ENCODE peak calls at places on chromosome 1, in five cellular contexts. I is activated CD8-positive, alpha-beta memory T cell treated with anti-CD3 and anti-CD28 coated beads for 48 hours; T is LoVo; M is stromal cell of bone marrow; O is prostate gland. L is an unnamed sample.

GRCh38 chr1:109792056-109792831 is 28.5 kb upstream of the EPS8L3 start:
- DNase-seq in O (no peak), T (peak; percentile 41), M (peak; percentile 62), I (no peak), L (peak; percentile 89)

GRCh38 chr1:224800486-224801119 is 128.9 kb upstream of the DNAH14 start:
- DNase-seq in M (no peak), I (no peak), O (no peak), T (no peak), L (no peak)

GRCh38 chr1:243917177-243917862 is 67.3 kb upstream of the AKT3 start:
- DNase-seq in I (no peak), T (no peak), M (no peak), O (peak; percentile 11), L (no peak)

GRCh38 chr1:158564608-158565007 is 5.8 kb downstream of the OR6P1 start:
- DNase-seq in T (no peak), M (no peak), O (no peak), I (no peak), L (no peak)

GRCh38 chr1:181073638-181074037 is 14.9 kb upstream of the IER5 start:
- DNase-seq in T (no peak), M (no peak), O (peak; percentile 84), I (no peak), L (no peak)

GRCh38 chr1:86981482-86982311 is 67.3 kb downstream of the HS2ST1 start:
- DNase-seq in T (no peak), O (no peak), I (no peak), M (no peak), L (no peak)

GRCh38 chr1:17970757-17971156 is 136.8 kb upstream of the IGSF21 start:
- DNase-seq in I (no peak), O (no peak), M (no peak), T (no peak), L (no peak)

GRCh38 chr1:205316179-205316578 is 5.4 kb downstream of the NUAK2 start:
- DNase-seq in M (no peak), O (no peak), T (no peak), I (no peak), L (no peak)

GRCh38 chr1:35931424-35932157 is 686 bp downstream of the AGO3 start:
- DNase-seq in I (no peak), O (peak; percentile 37), M (no peak), T (peak; percentile 45), L (no peak)

GRCh38 chr1:167121375-167122120 is 27.7 kb downstream of the STYXL2 start:
- DNase-seq in T (peak; percentile 82), M (no peak), O (no peak), I (no peak), L (no peak)

GRCh38 chr1:235160395-235160964 is 570 bp downstream of the RBM34 start:
- DNase-seq in I (no peak), T (peak; percentile 46), O (no peak), M (peak; percentile 34), L (no peak)

GRCh38 chr1:177569476-177569875 is 398.7 kb downstream of the BRINP2 start:
- DNase-seq in O (no peak), T (no peak), I (no peak), M (no peak), L (no peak)